ENCODE peak calls at places on chromosome 5, in ten cellular contexts. P, M, F, O, J, X, S, I, U and C are unnamed samples.

GRCh38 chr5:38468202-38468656 is 88.2 kb downstream of the LIFR start:
- DNase-seq in P (no peak), M (peak), F (peak), O (no peak), J (peak), X (no peak), S (peak), I (peak), U (no peak), C (peak)

GRCh38 chr5:1341863-1342262 is 3.0 kb downstream of the CLPTM1L start:
- DNase-seq in P (no peak), M (no peak), F (peak), O (no peak), J (no peak), X (no peak), S (no peak), I (no peak), U (no peak), C (no peak)

GRCh38 chr5:179287631-179288030 is 57.6 kb downstream of the ADAMTS2 start:
- DNase-seq in P (no peak), M (no peak), F (no peak), O (no peak), J (no peak), X (no peak), S (no peak), I (peak), U (no peak), C (no peak)

GRCh38 chr5:20145240-20145639 is 157.2 kb upstream of the CDH18 start:
- DNase-seq in P (no peak), M (no peak), F (no peak), O (no peak), J (no peak), X (no peak), S (no peak), I (no peak), U (no peak), C (no peak)

GRCh38 chr5:9782806-9783560 is 152.8 kb upstream of the TAS2R1 start:
- DNase-seq in P (no peak), M (peak), F (no peak), O (no peak), J (no peak), X (no peak), S (peak), I (no peak), U (no peak), C (peak)

GRCh38 chr5:103472820-103473219 is 89.8 kb downstream of the NUDT12 start:
- DNase-seq in P (no peak), M (no peak), F (no peak), O (no peak), J (no peak), X (no peak), S (peak), I (no peak), U (no peak), C (no peak)

GRCh38 chr5:176639981-176640380 is 7.3 kb upstream of the TSPAN17 start:
- DNase-seq in P (no peak), M (no peak), F (peak), O (peak), J (no peak), X (peak), S (peak), I (no peak), U (no peak), C (peak)

GRCh38 chr5:135341696-135342095 is 57.3 kb downstream of the MACROH2A1 start:
- DNase-seq in P (no peak), M (no peak), F (no peak), O (no peak), J (no peak), X (no peak), S (no peak), I (no peak), U (no peak), C (no peak)

GRCh38 chr5:107451028-107451427 is 219.7 kb downstream of the EFNA5 start:
- DNase-seq in P (no peak), M (no peak), F (no peak), O (no peak), J (no peak), X (no peak), S (no peak), I (no peak), U (no peak), C (no peak)

GRCh38 chr5:137234973-137235943 is 263.9 kb downstream of the SPOCK1 start:
- DNase-seq in P (no peak), M (no peak), F (no peak), O (no peak), J (no peak), X (no peak), S (no peak), I (no peak), U (no peak), C (no peak)

GRCh38 chr5:90876366-90876765 is 317.8 kb downstream of the ADGRV1 start:
- DNase-seq in P (no peak), M (no peak), F (no peak), O (no peak), J (no peak), X (no peak), S (no peak), I (no peak), U (no peak), C (no peak)